ENCODE peak calls at places on chromosomes 4 and X, in nine cellular contexts. A, O, S, D, H, J, E, B and L are unnamed samples. For H3K36me3, the result is how much of the 10 kb centered on the place peaks cover.

GRCh38 chr4:109989618-109990017 is 76.9 kb downstream of the EGF start:
- DNase-seq in D (no peak), E (no peak), A (no peak), H (no peak), O (no peak), S (peak), J (no peak), B (no peak), L (no peak)

GRCh38 chr4:71694946-71695345 is 88.9 kb downstream of the GC start:
- DNase-seq in O (no peak), H (no peak), S (no peak), D (no peak), A (no peak), E (no peak), B (no peak), J (no peak), L (no peak)

GRCh38 chr4:97627785-97628184 is 515.5 kb downstream of the STPG2 start:
- DNase-seq in O (no peak), A (no peak), S (no peak), H (no peak), E (no peak), J (no peak), B (no peak), D (no peak), L (no peak)

GRCh38 chrX:19990519-19991349 is at the start of gene BCLAF3:
- DNase-seq in S (peak), B (peak), J (peak), A (peak), E (peak), D (peak), H (peak), O (peak), L (peak)

GRCh38 chrX:40098264-40099045 is 697 bp upstream of the BCOR start:
- DNase-seq in D (no peak), O (peak), E (no peak), J (peak), H (peak), S (peak), B (peak), A (no peak), L (peak)

GRCh38 chrX:40852573-40852972 is 117.2 kb upstream of the MED14 start:
- DNase-seq in H (no peak), E (no peak), J (no peak), A (no peak), B (no peak), S (no peak), D (no peak), O (no peak), L (no peak)

GRCh38 chrX:47283015-47283771 is 50.4 kb downstream of the USP11 start:
- DNase-seq in A (no peak), D (no peak), B (peak), E (no peak), J (peak), S (peak), H (no peak), O (no peak), L (no peak)

GRCh38 chr4:7326693-7327340 is 107.9 kb downstream of the PSAPL1 start:
- DNase-seq in S (no peak), A (peak), J (no peak), H (peak), B (no peak), E (no peak), O (no peak), D (no peak), L (no peak)

GRCh38 chrX:15714529-15714928 is 23.5 kb upstream of the CA5B start:
- DNase-seq in B (no peak), S (peak), H (no peak), D (no peak), E (no peak), A (no peak), J (peak), O (no peak), L (no peak)

GRCh38 chr4:54593795-54594194 is 64.0 kb upstream of the KIT start:
- DNase-seq in O (no peak), E (no peak), B (no peak), H (no peak), J (no peak), D (no peak), A (no peak), S (no peak), L (no peak)

GRCh38 chrX:108732630-108733321 is 3.6 kb downstream of the IRS4 start:
- DNase-seq in B (no peak), E (no peak), S (no peak), A (no peak), J (no peak), D (no peak), O (no peak), H (no peak), L (no peak)
- H3K27ac ChIP-seq in B (no peak), E (no peak), S (no peak), A (no peak), J (no peak), D (no peak), O (no peak), H (no peak), L (no peak)

GRCh38 chr4:99349338-99349737 is 3.2 kb downstream of the ADH1C start:
- DNase-seq in E (no peak), A (no peak), D (no peak), H (no peak), O (no peak), J (no peak), S (no peak), B (no peak), L (no peak)

GRCh38 chr4:99356992-99357391 is 4.4 kb upstream of the ADH1C start:
- DNase-seq in A (no peak), J (no peak), E (no peak), B (no peak), H (no peak), D (no peak), S (no peak), O (no peak), L (no peak)

GRCh38 chr4:99351487-99351886 is 1.1 kb downstream of the ADH1C start:
- DNase-seq in D (no peak), A (no peak), H (no peak), O (no peak), J (no peak), S (no peak), B (no peak), E (no peak), L (no peak)

DNA sequence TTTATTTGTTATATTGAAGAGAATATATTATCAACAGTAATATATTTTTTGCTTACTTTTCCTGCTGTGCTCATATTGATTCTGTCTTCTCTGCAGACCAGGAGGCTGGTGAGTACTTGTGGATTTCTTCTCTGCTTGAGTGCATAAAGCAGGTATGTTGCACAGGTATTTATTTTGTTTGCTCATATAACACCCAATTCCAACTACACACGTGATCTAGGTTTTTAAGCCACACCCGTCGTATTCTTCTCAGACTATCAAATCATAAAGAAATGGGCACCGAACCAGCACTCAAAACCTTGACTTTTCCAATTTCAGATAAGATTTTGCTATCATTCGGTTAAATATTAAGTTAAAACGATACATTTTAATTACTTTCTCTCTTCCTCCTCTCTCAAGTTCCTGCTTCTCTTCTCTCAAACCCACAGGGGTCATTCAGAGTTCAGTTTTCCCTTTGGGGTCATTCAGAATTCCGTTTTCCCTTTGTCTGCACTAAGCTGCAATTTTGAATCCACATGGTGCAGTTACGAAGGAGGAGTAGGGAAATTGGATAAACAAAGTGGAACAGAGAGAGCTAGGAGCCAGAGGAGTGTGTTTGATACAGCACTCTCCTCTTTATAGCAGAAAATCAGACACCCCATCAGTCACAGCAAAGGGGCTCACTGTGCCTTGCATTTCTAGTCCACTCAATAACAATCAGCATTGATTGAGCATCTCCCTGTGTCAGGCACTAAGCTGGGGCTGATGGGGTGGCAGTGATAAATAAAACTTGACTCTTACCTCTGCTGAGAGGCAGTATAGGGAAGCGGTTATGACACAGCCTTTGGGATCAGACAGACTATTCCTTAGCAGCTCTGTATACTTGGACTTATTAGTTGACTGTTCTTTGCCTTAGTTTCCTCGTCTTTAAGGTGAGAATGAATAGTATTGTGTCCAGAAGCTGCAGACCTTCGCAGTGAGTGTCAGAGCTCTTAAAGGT is at the start of gene ADH1C:
- DNase-seq in H (no peak), S (no peak), O (no peak), E (no peak), J (peak), B (no peak), A (no peak), D (no peak), L (no peak)
- H3K36me3 ChIP-seq in H (under half), S (under half), O (under half), E (under half), J (under half), B (under half), A (under half), D (under half), L (under half)

GRCh38 chr4:101020956-101021355 is 326.4 kb downstream of the PPP3CA start:
- DNase-seq in B (no peak), H (no peak), S (peak), J (no peak), A (no peak), E (no peak), D (no peak), O (no peak), L (no peak)
- H3K27ac ChIP-seq in B (no peak), H (no peak), S (no peak), J (no peak), A (no peak), E (peak), D (no peak), O (peak), L (peak)

DNA sequence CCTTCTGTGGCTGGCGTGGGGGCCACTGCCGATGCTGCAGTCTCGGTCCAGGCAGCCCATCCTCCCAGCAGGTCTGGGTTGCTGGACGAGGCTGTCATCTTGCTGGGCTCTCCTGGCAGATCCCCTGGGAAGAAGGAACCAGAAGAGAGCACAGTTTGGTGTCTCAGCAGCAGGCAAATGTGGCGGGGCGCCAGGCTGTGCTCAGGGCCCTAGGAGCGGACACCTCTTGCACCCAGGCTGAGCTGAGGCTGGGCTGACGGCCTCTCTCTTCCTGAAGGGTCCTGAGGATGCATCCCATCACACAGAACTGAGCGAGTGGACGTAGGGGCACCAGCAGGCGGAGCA is 39.2 kb upstream of the CPLX1 start:
- DNase-seq in J (no peak), H (no peak), S (no peak), O (no peak), B (no peak), A (peak), D (no peak), E (no peak), L (no peak)
- H3K36me3 ChIP-seq in J (under half), H (half or more), S (under half), O (under half), B (under half), A (under half), D (half or more), E (under half), L (half or more)